ENCODE peak calls at places on chromosome 18, in nine cellular contexts. E, L, T, Z, W, V, N, C and I are unnamed samples.
A peak's percentile ranks its signal among the peaks of the same experiment; 100 is the strongest.

GRCh38 chr18:13614701-13615288 is 111.6 kb downstream of the FAM210A start:
- DNase-seq in Z (no peak), N (no peak), W (no peak), V (no peak), T (no peak), L (no peak), E (no peak), C (peak; percentile 29), I (no peak)

GRCh38 chr18:74880706-74881289 is 283.1 kb downstream of the ZNF407 start:
- DNase-seq in W (no peak), Z (no peak), L (no peak), E (no peak), C (no peak), V (no peak), N (no peak), T (no peak), I (no peak)

GRCh38 chr18:70848329-70848728 is 559.5 kb downstream of the SOCS6 start:
- DNase-seq in T (no peak), W (no peak), C (no peak), N (no peak), V (no peak), E (no peak), Z (no peak), L (no peak), I (no peak)

GRCh38 chr18:13245481-13246000 is 27.0 kb downstream of the LDLRAD4 start:
- DNase-seq in V (no peak), L (no peak), Z (no peak), E (no peak), N (no peak), T (no peak), C (no peak), W (no peak), I (no peak)

GRCh38 chr18:48326901-48327675 is 82.1 kb downstream of the ZBTB7C start:
- DNase-seq in T (no peak), W (no peak), V (peak; percentile 71), C (no peak), E (no peak), N (peak; percentile 56), Z (no peak), L (peak; percentile 64), I (no peak)

GRCh38 chr18:76412818-76413565 is 82.0 kb downstream of the ZNF516 start:
- DNase-seq in L (no peak), E (no peak), C (no peak), Z (no peak), V (peak; percentile 71), N (no peak), T (no peak), W (no peak), I (no peak)

GRCh38 chr18:63725682-63726480 is 23.1 kb downstream of the SERPINB11 start:
- DNase-seq in W (no peak), E (no peak), T (no peak), L (no peak), Z (no peak), V (no peak), C (no peak), N (no peak), I (no peak)

GRCh38 chr18:46623541-46623940 is 33.5 kb downstream of the LOXHD1 start:
- DNase-seq in E (no peak), Z (no peak), W (no peak), T (no peak), N (no peak), L (no peak), V (no peak), C (no peak), I (no peak)

GRCh38 chr18:60861575-60861974 is 471.7 kb upstream of the CDH20 start:
- DNase-seq in C (no peak), V (peak; percentile 4), T (no peak), E (no peak), N (peak; percentile 43), L (no peak), Z (no peak), W (no peak), I (no peak)

GRCh38 chr18:712401-713134 is at the start of gene ENOSF1:
- DNase-seq in T (peak; percentile 54), C (peak; percentile 61), N (peak; percentile 65), Z (peak; percentile 86), V (peak; percentile 59), L (peak; percentile 73), W (no peak), E (peak; percentile 29), I (peak; percentile 93)

GRCh38 chr18:79914614-79915160 is 36.8 kb downstream of the SLC66A2 start:
- DNase-seq in C (no peak), N (no peak), T (no peak), Z (no peak), W (no peak), L (no peak), V (no peak), E (no peak), I (no peak)

GRCh38 chr18:6370886-6371635 is 43.6 kb downstream of the L3MBTL4 start:
- DNase-seq in W (no peak), C (no peak), Z (no peak), L (no peak), V (no peak), N (no peak), T (no peak), E (no peak), I (peak; percentile 69)

GRCh38 chr18:48238206-48238605 is 171.0 kb downstream of the ZBTB7C start:
- DNase-seq in C (no peak), Z (no peak), V (peak; percentile 59), W (no peak), T (no peak), E (no peak), L (no peak), N (peak; percentile 11), I (no peak)

GRCh38 chr18:50830544-50830943 is 10.7 kb upstream of the MRO start:
- DNase-seq in L (no peak), Z (no peak), C (no peak), N (no peak), T (no peak), E (peak; percentile 27), V (no peak), W (no peak), I (no peak)

GRCh38 chr18:50829644-50830043 is 9.8 kb upstream of the MRO start:
- DNase-seq in T (no peak), L (no peak), V (no peak), E (no peak), C (no peak), Z (no peak), W (no peak), N (no peak), I (no peak)

GRCh38 chr18:50820901-50821520 is 1.2 kb upstream of the MRO start:
- DNase-seq in V (no peak), C (no peak), T (no peak), Z (no peak), W (no peak), L (no peak), N (no peak), E (no peak), I (no peak)

DNA sequence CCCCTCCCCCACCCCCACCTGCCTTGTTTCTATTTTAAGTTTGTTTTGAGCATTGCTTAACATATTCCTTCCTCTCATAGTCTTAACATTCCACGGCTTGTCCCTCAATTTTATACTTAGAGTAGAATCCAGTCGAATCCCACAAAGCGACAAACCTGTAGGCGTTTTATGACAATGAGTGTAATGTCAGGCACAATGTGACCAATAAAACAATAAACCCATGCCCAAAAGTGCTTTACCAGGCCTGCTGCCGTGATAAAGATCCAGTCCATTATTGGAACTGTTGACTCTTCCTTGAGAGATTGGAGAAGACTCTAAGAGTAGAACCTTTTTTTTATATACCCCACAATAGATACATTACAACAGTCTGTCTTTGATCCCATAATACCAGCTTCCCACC is 6.2 kb upstream of the MRO start:
- DNase-seq in Z (no peak), C (no peak), N (no peak), L (no peak), E (no peak), T (no peak), W (no peak), V (no peak), I (no peak)
- H3K4me3 ChIP-seq in Z (no peak overlapping the region), C (no peak overlapping the region), N (no peak overlapping the region), L (no peak overlapping the region), E (no peak overlapping the region), T (no peak overlapping the region), W (no peak overlapping the region), V (no peak overlapping the region), I (no peak overlapping the region)

DNA sequence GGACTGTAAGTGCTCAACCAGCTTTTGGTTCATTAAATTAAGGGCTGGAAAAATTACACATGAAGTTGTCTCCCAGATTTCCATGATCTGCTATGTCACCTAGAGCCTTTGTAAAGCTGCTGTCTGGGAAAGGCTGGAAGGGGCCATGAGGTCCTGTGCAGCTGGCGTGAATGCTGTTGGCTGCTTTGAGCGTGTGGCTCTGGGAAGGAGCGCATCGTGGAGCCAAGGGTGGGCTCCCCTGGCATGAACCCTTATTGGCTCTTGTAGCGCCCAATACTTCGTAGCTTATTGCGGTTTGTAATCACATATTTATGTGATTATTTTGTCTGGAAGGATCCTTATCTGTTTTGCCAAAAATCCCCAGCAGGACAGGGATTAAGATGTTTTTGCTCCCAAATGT is 70.5 kb upstream of the LMAN1 start:
- DNase-seq in V (no peak), N (no peak), T (no peak), L (no peak), Z (no peak), C (no peak), W (no peak), E (no peak), I (no peak)
- H3K4me3 ChIP-seq in V (no peak overlapping the region), N (no peak overlapping the region), T (no peak overlapping the region), L (no peak overlapping the region), Z (no peak overlapping the region), C (no peak overlapping the region), W (no peak overlapping the region), E (no peak overlapping the region), I (no peak overlapping the region)

GRCh38 chr18:49812321-49813070 is 837 bp downstream of the ACAA2 start:
- DNase-seq in W (no peak), C (no peak), Z (no peak), N (no peak), V (peak; percentile 24), E (no peak), T (no peak), L (no peak), I (no peak)

GRCh38 chr18:49814147-49814499 is 790 bp upstream of the ACAA2 start:
- DNase-seq in C (peak; percentile 64), N (peak; percentile 49), Z (peak; percentile 34), V (peak; percentile 62), T (no peak), W (no peak), E (no peak), L (peak; percentile 55), I (peak; percentile 70)

GRCh38 chr18:49813321-49814146 is at the start of gene ACAA2:
- DNase-seq in V (peak; percentile 67), E (peak; percentile 53), T (peak; percentile 50), Z (peak; percentile 81), L (peak; percentile 84), W (peak; percentile 16), C (peak; percentile 89), N (peak; percentile 66), I (peak; percentile 85)

GRCh38 chr18:49813071-49813320 is 337 bp downstream of the ACAA2 start:
- DNase-seq in Z (no peak), N (peak; percentile 16), L (peak; percentile 49), V (no peak), C (no peak), W (no peak), T (no peak), E (no peak), I (peak; percentile 55)

GRCh38 chr18:49811151-49811938 is 2.0 kb downstream of the ACAA2 start:
- DNase-seq in W (no peak), T (no peak), E (no peak), N (no peak), L (no peak), V (no peak), Z (peak; percentile 38), C (no peak), I (no peak)
- H3K4me3 ChIP-seq in W (no peak overlapping the region), T (no peak overlapping the region), E (no peak overlapping the region), N (no peak overlapping the region), L (peak overlapping the region; percentile 82), V (no peak overlapping the region), Z (no peak overlapping the region), C (peak overlapping the region; percentile 75), I (no peak overlapping the region)

GRCh38 chr18:35030234-35030989 is 10.8 kb upstream of the MAPRE2 start:
- DNase-seq in C (no peak), N (no peak), L (no peak), T (no peak), V (no peak), E (no peak), W (no peak), Z (no peak), I (no peak)
- H3K4me3 ChIP-seq in C (peak overlapping the region; percentile 50), N (no peak overlapping the region), L (no peak overlapping the region), T (no peak overlapping the region), V (no peak overlapping the region), E (peak overlapping the region; percentile 31), W (no peak overlapping the region), Z (no peak overlapping the region), I (no peak overlapping the region)